ENCODE peak calls at places on chromosomes 7 and 10, in four cellular contexts. C is IMR-90, T is breast epithelium, V is Peyer's patch. F is an unnamed sample.

GRCh38 chr10:132489704-132490534 is 47.7 kb upstream of the INPP5A start:
- DNase-seq in C (no peak), T (peak; percentile 28), V (no peak), F (no peak)

GRCh38 chr10:38094923-38095574 is 912 bp downstream of the ZNF37A start:
- DNase-seq in C (no peak), T (no peak), V (no peak), F (no peak)

GRCh38 chr10:118615888-118616287 is 20.4 kb upstream of the PRLHR start:
- DNase-seq in C (peak; percentile 4), T (no peak), V (no peak), F (no peak)

GRCh38 chr10:3790858-3791257 is 5.8 kb upstream of the KLF6 start:
- DNase-seq in C (no peak), T (no peak), V (no peak), F (no peak)

GRCh38 chr7:82044497-82045080 is 274.7 kb upstream of the HGF start:
- DNase-seq in C (peak; percentile 58), T (no peak), V (no peak), F (no peak)

GRCh38 chr10:7045891-7046599 is 364.8 kb downstream of the SFMBT2 start:
- DNase-seq in C (no peak), T (no peak), V (peak; percentile 34), F (no peak)

GRCh38 chr7:17275749-17276671 is 22.4 kb upstream of the AHR start:
- DNase-seq in C (peak; percentile 97), T (no peak), V (no peak), F (no peak)

GRCh38 chr7:43481905-43482678 is 100.8 kb upstream of the STK17A start:
- DNase-seq in C (peak; percentile 30), T (no peak), V (no peak), F (no peak)

GRCh38 chr7:135748770-135749169 is at the start of gene FAM180A:
- DNase-seq in C (peak; percentile 85), T (peak; percentile 66), V (no peak), F (no peak)

GRCh38 chr7:19224951-19225350 is 79.7 kb upstream of the FERD3L start:
- DNase-seq in C (no peak), T (no peak), V (no peak), F (no peak)

GRCh38 chr7:76126632-76127031 is 75.1 kb upstream of the SRRM3 start:
- DNase-seq in C (no peak), T (no peak), V (no peak), F (no peak)

GRCh38 chr7:76129366-76129765 is 72.3 kb upstream of the SRRM3 start:
- DNase-seq in C (peak; percentile 37), T (no peak), V (no peak), F (no peak)

GRCh38 chr7:76131872-76132271 is 69.8 kb upstream of the SRRM3 start:
- DNase-seq in C (no peak), T (no peak), V (no peak), F (no peak)

GRCh38 chr7:76133164-76133775 is 68.4 kb upstream of the SRRM3 start:
- DNase-seq in C (no peak), T (no peak), V (no peak), F (no peak)

GRCh38 chr7:76129836-76130235 is 71.9 kb upstream of the SRRM3 start:
- DNase-seq in C (no peak), T (no peak), V (no peak), F (no peak)
- TF ChIP-seq CTCF in C (no peak), T (no peak), V (no peak), F (no peak)

GRCh38 chr7:84923348-84923747 is 263.5 kb downstream of the SEMA3D start:
- DNase-seq in C (no peak), T (no peak), V (no peak), F (no peak)
- TF ChIP-seq POLR2A in C (no peak), T (no peak), V (no peak), F (no peak)

GRCh38 chr10:14022052-14022451 is 308.7 kb downstream of the FRMD4A start:
- DNase-seq in C (no peak), T (no peak), V (no peak), F (no peak)
- H3K4me3 ChIP-seq in C (no peak overlapping the region), T (no peak overlapping the region), V (no peak overlapping the region), F (no peak overlapping the region)

DNA sequence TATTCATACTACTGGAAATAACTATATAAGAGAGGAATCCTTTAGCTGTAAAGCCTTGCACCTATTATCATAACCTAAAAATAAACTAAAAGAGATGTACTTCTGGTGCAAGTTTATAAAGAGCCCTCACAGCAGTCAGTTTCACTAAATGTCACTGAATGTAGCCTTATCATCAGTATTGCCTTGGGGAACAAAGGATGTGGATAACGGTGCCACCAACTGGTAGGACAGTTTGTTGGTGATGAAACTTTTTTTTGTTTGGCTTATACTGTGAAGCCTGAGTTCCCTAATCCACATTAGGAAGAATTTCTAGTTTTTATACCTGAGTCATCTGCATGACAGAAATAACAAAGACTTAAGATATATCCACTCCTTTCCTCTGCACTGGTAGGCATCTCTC is 117.9 kb upstream of the COL1A2 start:
- DNase-seq in C (peak; percentile 59), T (no peak), V (no peak), F (no peak)
- TF ChIP-seq CTCF in C (peak; percentile 55), T (no peak), V (peak; percentile 25), F (no peak)

DNA sequence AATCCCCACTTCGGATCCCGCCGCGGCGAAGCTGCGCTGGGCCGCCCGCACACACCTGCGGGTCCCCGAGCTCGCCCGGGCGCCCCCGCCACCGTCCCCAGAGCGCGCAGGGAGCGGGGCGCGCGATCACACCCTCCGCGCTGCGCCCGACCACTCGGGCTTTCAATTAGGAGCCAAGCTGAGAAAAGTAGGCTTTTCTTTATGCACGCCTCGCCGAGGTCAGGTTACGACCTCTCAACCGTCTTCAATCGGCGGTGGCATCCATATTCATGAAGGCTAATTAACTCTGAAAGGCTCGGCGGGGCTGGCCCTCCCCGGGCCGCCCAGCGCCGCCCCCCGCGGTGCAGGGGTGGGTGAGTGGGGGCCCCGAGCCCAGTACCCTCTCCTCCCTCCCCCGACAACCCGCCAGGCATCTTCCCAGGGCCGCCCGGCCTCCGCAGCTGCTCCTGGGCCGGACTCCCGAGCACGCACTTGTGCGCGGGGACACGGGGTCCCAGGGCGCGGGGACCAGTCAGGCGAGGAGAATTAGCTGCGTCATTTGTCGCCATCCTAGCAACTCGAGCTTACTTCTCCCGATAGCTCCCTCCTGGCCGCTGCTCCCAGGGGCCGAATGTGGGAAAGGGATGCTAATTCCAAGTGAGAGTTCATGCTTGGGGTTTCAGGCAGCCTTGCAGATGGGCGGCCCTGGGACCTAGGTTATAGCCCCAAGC is 155.5 kb upstream of the LYZL2 start:
- DNase-seq in C (peak; percentile 69), T (no peak), V (peak; percentile 33), F (no peak)
- TF ChIP-seq POLR2A in C (no peak), T (no peak), V (no peak), F (no peak)

GRCh38 chr10:114498413-114499111 is 94.3 kb upstream of the AFAP1L2 start:
- DNase-seq in C (no peak), T (no peak), V (no peak), F (no peak)
- H3K4me3 ChIP-seq in C (no peak overlapping the region), T (no peak overlapping the region), V (no peak overlapping the region), F (no peak overlapping the region)